ENCODE peak calls at places on chromosome 13, in four cellular contexts. Y is lung, L is HFF-Myc, J is IMR-90. S is an unnamed sample.

GRCh38 chr13:61778531-61778930 is 362.9 kb upstream of the PCDH20 start:
- DNase-seq in Y (no peak), L (no peak), J (no peak), S (no peak)

GRCh38 chr13:45086484-45086883 is 33.8 kb upstream of the GTF2F2 start:
- DNase-seq in Y (no peak), L (peak; percentile 55), J (peak; percentile 55), S (peak; percentile 91)

GRCh38 chr13:38685974-38686571 is 804 bp upstream of the FREM2 start:
- DNase-seq in Y (no peak), L (no peak), J (no peak), S (peak; percentile 9)

GRCh38 chr13:99281811-99282263 is 23.7 kb upstream of the GPR18 start:
- DNase-seq in Y (peak; percentile 64), L (no peak), J (no peak), S (peak; percentile 53)

GRCh38 chr13:36673838-36674326 is at the start of gene SERTM1:
- DNase-seq in Y (no peak), L (no peak), J (no peak), S (peak; percentile 4)

GRCh38 chr13:60020288-60020687 is 143.4 kb downstream of the DIAPH3 start:
- DNase-seq in Y (no peak), L (no peak), J (no peak), S (no peak)

GRCh38 chr13:70960841-70961443 is 852.7 kb upstream of the KLHL1 start:
- DNase-seq in Y (no peak), L (peak; percentile 5), J (peak; percentile 13), S (peak; percentile 30)

GRCh38 chr13:73607489-73608156 is 526.6 kb downstream of the KLF12 start:
- DNase-seq in Y (no peak), L (no peak), J (peak; percentile 46), S (no peak)

GRCh38 chr13:73765651-73766384 is 368.4 kb downstream of the KLF12 start:
- DNase-seq in Y (peak; percentile 65), L (peak; percentile 30), J (peak; percentile 58), S (peak; percentile 39)

GRCh38 chr13:73754727-73755292 is 379.4 kb downstream of the KLF12 start:
- DNase-seq in Y (no peak), L (peak; percentile 52), J (peak; percentile 70), S (peak; percentile 52)

GRCh38 chr13:43377149-43377548 is 353.8 kb downstream of the DNAJC15 start:
- DNase-seq in Y (no peak), L (no peak), J (peak; percentile 10), S (no peak)

GRCh38 chr13:84279166-84279565 is 396.9 kb upstream of the SLITRK1 start:
- DNase-seq in Y (no peak), L (no peak), J (peak; percentile 1), S (no peak)

GRCh38 chr13:98482476-98483444 is 94.1 kb downstream of the STK24 start:
- DNase-seq in Y (peak; percentile 57), L (no peak), J (peak; percentile 74), S (peak; percentile 93)

GRCh38 chr13:27922974-27923612 is 3.3 kb downstream of the PDX1 start:
- DNase-seq in Y (no peak), L (no peak), J (no peak), S (no peak)
- H3K4me3 ChIP-seq in Y (no peak overlapping the region), L (no peak overlapping the region), J (no peak overlapping the region), S (no peak overlapping the region)

DNA sequence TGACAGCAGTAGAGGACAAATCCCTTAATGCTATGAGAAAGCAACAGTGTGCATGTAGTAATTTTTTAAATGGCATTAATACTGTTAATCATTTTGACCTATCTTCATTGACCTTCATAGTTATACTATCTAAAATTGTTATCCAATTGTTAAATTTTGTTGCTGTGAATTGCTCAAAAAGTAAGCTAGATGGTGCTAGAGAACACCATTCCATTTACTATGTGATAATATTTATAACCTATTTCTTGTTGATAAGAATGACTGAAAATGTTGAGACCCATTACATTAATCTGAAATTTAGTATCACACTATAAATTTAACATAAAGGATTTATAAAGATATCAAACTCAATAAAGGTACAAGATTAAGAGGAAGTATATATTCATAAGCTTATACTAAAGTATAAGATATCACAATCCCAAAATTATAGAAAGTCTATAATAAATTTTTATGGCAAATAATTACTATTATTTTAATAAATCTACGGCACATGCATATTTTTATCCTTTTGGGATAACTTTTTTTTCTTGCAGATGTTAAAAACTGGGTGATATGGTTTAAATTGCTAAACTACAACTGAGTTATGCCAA is 1573.3 kb downstream of the PCDH9 start:
- DNase-seq in Y (no peak), L (no peak), J (peak; percentile 30), S (peak; percentile 3)
- TF ChIP-seq CTCF in Y (no peak), L (no peak), J (peak; percentile 76), S (peak; percentile 37)

GRCh38 chr13:110779046-110779445 is 65.5 kb downstream of the ING1 start:
- DNase-seq in Y (no peak), L (peak; percentile 11), J (no peak), S (no peak)
- H3K4me3 ChIP-seq in Y (no peak overlapping the region), L (no peak overlapping the region), J (no peak overlapping the region), S (no peak overlapping the region)

GRCh38 chr13:63425131-63425530 is 2009.5 kb upstream of the PCDH20 start:
- DNase-seq in Y (no peak), L (no peak), J (peak; percentile 43), S (no peak)

GRCh38 chr13:63427170-63427569 is 2011.5 kb upstream of the PCDH20 start:
- DNase-seq in Y (no peak), L (no peak), J (no peak), S (no peak)
- TF ChIP-seq CTCF in Y (no peak), L (no peak), J (no peak), S (no peak)

DNA sequence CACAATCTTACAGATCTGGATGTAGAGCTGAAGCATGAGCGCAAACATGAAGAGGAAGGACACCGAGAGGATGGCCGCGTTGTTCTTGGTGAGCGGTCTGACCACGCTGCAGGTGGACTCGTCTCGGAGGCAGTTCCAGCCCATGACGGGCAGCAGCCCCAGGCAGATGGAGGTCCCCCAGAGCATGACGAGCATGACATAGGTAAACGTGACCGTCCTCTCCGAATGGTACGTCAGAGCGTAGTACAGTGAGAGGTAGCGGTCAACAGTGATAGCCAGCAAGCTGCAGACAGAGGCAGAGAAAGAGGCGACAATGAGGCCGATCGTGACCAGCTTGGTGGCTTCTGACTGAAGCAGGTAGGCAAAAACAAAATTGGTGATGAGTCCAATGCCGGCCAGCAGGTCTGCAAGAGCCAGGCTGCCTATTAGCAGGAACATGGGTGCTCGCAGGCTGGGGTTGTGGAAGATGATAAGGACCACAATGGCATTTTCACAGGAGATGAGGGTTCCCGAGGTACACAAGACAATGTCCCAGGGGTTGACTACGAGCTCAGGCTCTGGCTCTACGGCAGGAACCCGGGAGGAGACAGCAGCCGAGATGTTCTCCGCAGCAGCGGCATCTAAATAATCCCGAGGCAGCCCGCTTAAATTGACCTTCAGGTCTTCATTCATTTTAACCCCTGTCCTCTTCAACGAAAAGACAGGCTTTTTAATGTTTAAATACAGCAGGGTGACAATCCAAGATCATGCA is 1.3 kb downstream of the GPR12 start:
- DNase-seq in Y (no peak), L (no peak), J (no peak), S (no peak)
- H3K4me3 ChIP-seq in Y (no peak overlapping the region), L (no peak overlapping the region), J (no peak overlapping the region), S (no peak overlapping the region)

GRCh38 chr13:78247362-78247761 is 328.7 kb upstream of the EDNRB start:
- DNase-seq in Y (no peak), L (no peak), J (no peak), S (no peak)
- TF ChIP-seq CTCF in Y (no peak), L (no peak), J (no peak), S (no peak)